ENCODE peak calls at places on chromosomes 5 and 9, in eight cellular contexts. B is CD8-positive, alpha-beta memory T cell; N is stimulated activated CD4-positive, alpha-beta T cell treated with anti-CD3 and anti-CD28 coated beads, Interleukin-12 subunit alpha, Interleukin-12 subunit beta, amount 100 ng/mL, for 4 hours; A is NCI-H774; D is T1000; S is RWPE1; H is GM13976; W is activated CD8-positive, alpha-beta memory T cell treated with anti-CD3 and anti-CD28 coated beads, Interleukin-2, amount 50 U/mL, for 48 hours. J is an unnamed sample.

GRCh38 chr5:177116631-177117373 is 16.8 kb upstream of the NSD1 start:
- DNase-seq in D (no peak), N (peak), B (peak), W (peak), A (no peak), H (peak), S (peak), J (no peak)

GRCh38 chr5:55668356-55668755 is 43.8 kb downstream of the SLC38A9 start:
- DNase-seq in B (no peak), W (no peak), N (no peak), H (no peak), D (no peak), S (peak), A (no peak), J (no peak)

GRCh38 chr9:36319806-36320205 is 61.6 kb upstream of the GNE start:
- DNase-seq in S (no peak), A (no peak), W (no peak), N (no peak), B (no peak), H (no peak), D (no peak), J (peak)

GRCh38 chr9:15642369-15642962 is 89.6 kb downstream of the CCDC171 start:
- DNase-seq in A (peak), S (peak), D (no peak), N (no peak), H (peak), B (peak), W (no peak), J (peak)

GRCh38 chr5:180640301-180640764 is 9.1 kb downstream of the FLT4 start:
- DNase-seq in N (no peak), H (no peak), W (no peak), S (no peak), B (no peak), A (no peak), D (no peak), J (no peak)

GRCh38 chr5:36728697-36729543 is 122.5 kb downstream of the SLC1A3 start:
- DNase-seq in N (no peak), S (peak), H (peak), W (no peak), D (no peak), A (peak), B (peak), J (peak)

GRCh38 chr5:139848508-139849100 is 53.0 kb downstream of the PSD2 start:
- DNase-seq in S (no peak), B (peak), H (no peak), A (no peak), W (no peak), D (no peak), N (peak), J (no peak)

GRCh38 chr9:4670591-4670990 is 4.3 kb upstream of the SPATA6L start:
- DNase-seq in A (no peak), N (no peak), S (no peak), H (no peak), D (no peak), W (no peak), B (no peak), J (no peak)

GRCh38 chr5:65127181-65127901 is 354.4 kb downstream of the ADAMTS6 start:
- DNase-seq in A (no peak), S (no peak), B (no peak), H (no peak), D (no peak), N (no peak), W (no peak), J (no peak)

GRCh38 chr9:68672215-68672614 is 32.8 kb upstream of the PIP5K1B start:
- DNase-seq in D (no peak), W (no peak), S (no peak), B (no peak), A (no peak), N (no peak), H (no peak), J (no peak)

GRCh38 chr5:152622628-152623027 is 217.5 kb upstream of the NMUR2 start:
- DNase-seq in N (no peak), W (no peak), A (no peak), B (no peak), D (no peak), H (no peak), S (no peak), J (no peak)

GRCh38 chr5:152119091-152119490 is 194.4 kb upstream of the GLRA1 start:
- DNase-seq in B (no peak), S (no peak), D (no peak), H (no peak), W (no peak), N (no peak), A (no peak), J (no peak)

GRCh38 chr9:107856633-107857032 is 367.1 kb upstream of the KLF4 start:
- DNase-seq in H (no peak), N (no peak), A (no peak), S (no peak), B (no peak), D (no peak), W (no peak), J (no peak)

GRCh38 chr5:135004376-135004775 is 29.7 kb downstream of the PITX1 start:
- DNase-seq in N (no peak), W (no peak), B (no peak), D (no peak), S (no peak), A (no peak), H (peak), J (no peak)

GRCh38 chr5:96961053-96961452 is 25.2 kb downstream of the LNPEP start:
- DNase-seq in B (peak), D (no peak), N (no peak), H (no peak), S (no peak), A (no peak), W (no peak), J (no peak)

GRCh38 chr9:113481176-113481805 is 17.8 kb downstream of the RGS3 start:
- DNase-seq in H (no peak), N (no peak), A (peak), W (peak), D (no peak), S (no peak), B (no peak), J (no peak)

GRCh38 chr5:135487839-135488514 is 35.8 kb upstream of the TIFAB start:
- DNase-seq in H (peak), A (no peak), N (no peak), B (no peak), S (no peak), D (no peak), W (no peak), J (no peak)

GRCh38 chr5:68074633-68075032 is 140.9 kb upstream of the PIK3R1 start:
- DNase-seq in N (no peak), D (no peak), A (no peak), S (no peak), W (no peak), B (no peak), H (no peak), J (no peak)

GRCh38 chr5:64147849-64148441 is 17.7 kb upstream of the RNF180 start:
- DNase-seq in D (no peak), B (no peak), S (peak), A (peak), N (no peak), H (peak), W (no peak), J (peak)

GRCh38 chr5:83914662-83915418 is 194.2 kb upstream of the HAPLN1 start:
- DNase-seq in H (no peak), B (no peak), N (no peak), D (no peak), A (no peak), S (no peak), W (no peak), J (no peak)

GRCh38 chr5:150263801-150264621 is 25.6 kb downstream of the CAMK2A start:
- DNase-seq in S (peak), H (no peak), N (no peak), A (no peak), B (no peak), W (no peak), D (peak), J (no peak)

GRCh38 chr9:27292646-27293045 is 4.3 kb downstream of the EQTN start:
- DNase-seq in A (no peak), N (no peak), H (no peak), S (no peak), D (no peak), W (no peak), B (no peak), J (no peak)

GRCh38 chr5:38968665-38969064 is 105.5 kb downstream of the RICTOR start:
- DNase-seq in B (no peak), D (no peak), H (no peak), A (no peak), N (no peak), S (no peak), W (no peak), J (no peak)

GRCh38 chr9:134372621-134373267 is 46.5 kb downstream of the RXRA start:
- DNase-seq in S (peak), H (no peak), N (no peak), W (no peak), B (no peak), A (no peak), D (no peak), J (no peak)